ENCODE peak calls at places on chromosomes 4 and X, in eight cellular contexts. F is cardiac fibroblast; D is left cardiac atrium; B is neuronal stem cell; O is stimulated activated naive CD8-positive, alpha-beta T cell treated with anti-CD3 and anti-CD28 coated beads, Interleukin-15, Interleukin-2, amounts not matched to agents 100 U/mL and 50 U/mL, for 24 hours; M is NCI-H774; I is anterior cingulate cortex; E is iPS DF 6.9. L is an unnamed sample.

GRCh38 chrX:9902651-9903050 is 64.5 kb upstream of the CLDN34 start:
- DNase-seq in B (no peak), O (no peak), E (no peak), M (no peak), I (no peak), D (no peak), F (no peak), L (no peak)

GRCh38 chrX:17635231-17635630 is 102.1 kb upstream of the SCML1 start:
- DNase-seq in M (no peak), I (no peak), E (peak), D (no peak), F (no peak), O (no peak), B (peak), L (peak)

GRCh38 chr4:87677731-87678130 is 27.7 kb downstream of the DMP1 start:
- DNase-seq in M (no peak), F (no peak), O (no peak), B (no peak), D (no peak), I (no peak), E (no peak), L (no peak)

GRCh38 chr4:56505269-56506109 is at the start of gene ARL9:
- DNase-seq in B (peak), O (peak), D (peak), I (no peak), M (no peak), F (peak), E (peak), L (no peak)

GRCh38 chrX:38513087-38513742 is 48.1 kb upstream of the TSPAN7 start:
- DNase-seq in O (no peak), D (no peak), F (no peak), I (no peak), B (no peak), M (no peak), E (no peak), L (no peak)

GRCh38 chr4:1647432-1647831 is 36.7 kb downstream of the FAM53A start:
- DNase-seq in F (no peak), O (no peak), E (no peak), I (no peak), B (no peak), M (no peak), D (no peak), L (peak)

GRCh38 chr4:185767528-185767927 is 44.5 kb downstream of the SORBS2 start:
- DNase-seq in D (no peak), O (no peak), E (no peak), M (no peak), F (no peak), B (no peak), I (no peak), L (no peak)

GRCh38 chr4:185534850-185535761 is at the start of gene PDLIM3:
- DNase-seq in O (peak), D (peak), E (peak), M (peak), F (peak), I (peak), B (peak), L (peak)

GRCh38 chr4:95985791-95986190 is 145.9 kb downstream of the PDHA2 start:
- DNase-seq in M (no peak), F (peak), E (no peak), O (no peak), B (no peak), I (no peak), D (no peak), L (no peak)

GRCh38 chrX:100447563-100448397 is 37.7 kb upstream of the PCDH19 start:
- DNase-seq in B (peak), M (no peak), E (peak), I (no peak), O (peak), F (peak), D (peak), L (peak)

GRCh38 chr4:186651624-186652023 is 72.0 kb downstream of the FAT1 start:
- DNase-seq in D (peak), M (peak), O (no peak), B (no peak), E (no peak), F (peak), I (peak), L (no peak)

GRCh38 chr4:186192068-186192751 is 843 bp downstream of the CYP4V2 start:
- DNase-seq in F (peak), E (no peak), M (no peak), D (peak), I (peak), O (peak), B (peak), L (peak)

GRCh38 chrX:49627030-49627777 is 28.4 kb downstream of the GAGE1 start:
- DNase-seq in M (no peak), B (no peak), I (no peak), F (peak), E (peak), D (no peak), O (peak), L (no peak)

GRCh38 chrX:69238153-69238959 is 73.1 kb upstream of the PJA1 start:
- DNase-seq in I (peak), B (no peak), O (no peak), E (no peak), F (no peak), M (no peak), D (peak), L (no peak)

GRCh38 chrX:107118322-107119147 is at the start of gene RBM41:
- DNase-seq in I (peak), M (peak), B (peak), O (peak), D (peak), F (peak), E (peak), L (peak)

GRCh38 chr4:106986486-106986885 is 49.6 kb downstream of the DKK2 start:
- DNase-seq in M (no peak), F (peak), O (no peak), B (no peak), E (no peak), I (no peak), D (no peak), L (no peak)

GRCh38 chr4:8291036-8291682 is 21.6 kb downstream of the HTRA3 start:
- DNase-seq in E (no peak), O (no peak), F (no peak), D (peak), I (no peak), M (no peak), B (no peak), L (no peak)

GRCh38 chrX:48003367-48003757 is 427 bp downstream of the ZNF182 start:
- DNase-seq in O (peak), I (no peak), E (no peak), F (no peak), D (no peak), B (no peak), M (no peak), L (no peak)

GRCh38 chr4:89438102-89438831 is 130.7 kb upstream of the GPRIN3 start:
- DNase-seq in B (no peak), D (peak), F (peak), I (no peak), E (peak), O (peak), M (no peak), L (peak)

GRCh38 chr4:3483471-3483921 is 20.4 kb downstream of the DOK7 start:
- DNase-seq in I (peak), F (peak), D (peak), E (no peak), O (no peak), M (no peak), B (no peak), L (peak)

GRCh38 chrX:2610246-2611170 is 80.6 kb upstream of the CD99 start:
- DNase-seq in I (no peak), B (no peak), O (no peak), E (no peak), F (peak), M (no peak), D (no peak), L (no peak)

GRCh38 chr4:135244605-135245146 is 1043.1 kb upstream of the PABPC4L start:
- DNase-seq in M (no peak), D (no peak), B (no peak), F (peak), O (no peak), E (no peak), I (no peak), L (no peak)

GRCh38 chrX:52346462-52347165 is 22.2 kb upstream of the XAGE2 start:
- DNase-seq in B (no peak), E (no peak), F (peak), O (peak), M (no peak), I (no peak), D (no peak), L (no peak)

GRCh38 chr4:73776363-73776762 is 36.0 kb downstream of the CXCL8 start:
- DNase-seq in D (peak), B (no peak), I (no peak), E (no peak), F (peak), M (no peak), O (no peak), L (no peak)

GRCh38 chrX:42442745-42443144 is 335.2 kb downstream of the PPP1R2C start:
- DNase-seq in B (no peak), M (no peak), F (no peak), O (no peak), D (no peak), E (no peak), I (no peak), L (no peak)

GRCh38 chrX:120697053-120697452 is 67.2 kb upstream of the C1GALT1C1 start:
- DNase-seq in M (no peak), O (peak), I (no peak), E (no peak), D (no peak), B (no peak), F (no peak), L (no peak)

GRCh38 chr4:114383721-114384120 is 214.9 kb upstream of the UGT8 start:
- DNase-seq in I (no peak), B (no peak), O (no peak), E (no peak), F (peak), M (no peak), D (no peak), L (no peak)

GRCh38 chr4:189525304-189525703 is 415.4 kb upstream of the FRG1 start:
- DNase-seq in I (no peak), F (no peak), B (no peak), E (no peak), D (no peak), O (no peak), M (no peak), L (no peak)

GRCh38 chrX:20829665-20830481 is 544.3 kb upstream of the CNKSR2 start:
- DNase-seq in I (no peak), E (no peak), O (no peak), M (no peak), B (no peak), D (no peak), F (peak), L (no peak)

GRCh38 chr4:2445571-2445970 is 23.3 kb upstream of the RNF4 start:
- DNase-seq in M (no peak), B (no peak), D (no peak), E (no peak), O (no peak), I (no peak), F (no peak), L (no peak)

GRCh38 chr4:5791654-5792053 is 80.7 kb downstream of the EVC start:
- DNase-seq in B (no peak), M (no peak), E (no peak), D (no peak), I (no peak), O (no peak), F (no peak), L (no peak)

GRCh38 chr4:83208776-83209365 is 75.7 kb downstream of the COQ2 start:
- DNase-seq in I (no peak), F (peak), D (no peak), E (no peak), M (no peak), O (no peak), B (no peak), L (peak)

GRCh38 chr4:174764105-174764729 is 64.8 kb downstream of the GLRA3 start:
- DNase-seq in B (peak), D (no peak), E (peak), I (no peak), O (no peak), M (no peak), F (peak), L (no peak)

GRCh38 chrX:68183612-68184214 is 249.6 kb downstream of the OPHN1 start:
- DNase-seq in O (no peak), B (no peak), D (no peak), M (no peak), I (no peak), F (peak), E (no peak), L (peak)

GRCh38 chr4:136935305-136935704 is 597.0 kb downstream of the PCDH18 start:
- DNase-seq in E (no peak), F (peak), O (no peak), I (no peak), M (no peak), B (no peak), D (no peak), L (no peak)

GRCh38 chr4:175540732-175541131 is 271.3 kb downstream of the GPM6A start:
- DNase-seq in O (no peak), I (no peak), B (no peak), E (no peak), D (no peak), M (no peak), F (no peak), L (no peak)

GRCh38 chrX:46811101-46811500 is 25.7 kb upstream of the RP2 start:
- DNase-seq in F (peak), I (no peak), D (no peak), E (no peak), O (no peak), B (no peak), M (no peak), L (no peak)

GRCh38 chr4:31108762-31109161 is 388.6 kb downstream of the PCDH7 start:
- DNase-seq in O (no peak), F (no peak), E (no peak), I (no peak), D (no peak), B (no peak), M (no peak), L (no peak)

GRCh38 chr4:89704651-89705395 is 132.1 kb downstream of the SNCA start:
- DNase-seq in B (no peak), F (no peak), M (no peak), D (no peak), I (no peak), E (no peak), O (no peak), L (no peak)